ENCODE peak calls at places on chromosome 18, in five cellular contexts. K is AG20443; J is AG08395; X is GM12865; R is activated T-helper 1 cell treated with anti-CD3 and anti-CD28 coated beads, Interleukin-12 subunit alpha, Interleukin-12 subunit beta, Interleukin-2, Interleukin-4 antibody, amounts not matched to agents 30 ng/mL and 10 ng/mL and 1 ng/mL, durations not matched to agents 14 hours and 24 hours and 36 hours. A is an unnamed sample.
A peak's percentile ranks its signal among the peaks of the same experiment; 100 is the strongest.

GRCh38 chr18:32289480-32290075 is 99.7 kb downstream of the MEP1B start:
- DNase-seq in K (peak; percentile 66), J (peak; percentile 61), X (peak; percentile 58), R (no peak), A (peak; percentile 76)

GRCh38 chr18:55509631-55510372 is 78.2 kb downstream of the TCF4 start:
- DNase-seq in K (peak; percentile 22), J (peak; percentile 40), X (peak; percentile 83), R (no peak), A (no peak)

GRCh38 chr18:26227051-26227672 is 917 bp downstream of the TAF4B start:
- DNase-seq in K (no peak), J (no peak), X (no peak), R (no peak), A (no peak)

GRCh38 chr18:37253424-37254255 is 312.0 kb downstream of the CELF4 start:
- DNase-seq in K (peak; percentile 67), J (peak; percentile 30), X (peak; percentile 11), R (no peak), A (peak; percentile 84)

GRCh38 chr18:778194-779007 is 33.6 kb downstream of the YES1 start:
- DNase-seq in K (no peak), J (no peak), X (no peak), R (no peak), A (no peak)

GRCh38 chr18:25168011-25168410 is 184.0 kb downstream of the ZNF521 start:
- DNase-seq in K (no peak), J (no peak), X (no peak), R (no peak), A (no peak)

GRCh38 chr18:40851014-40851429 is 1104.0 kb upstream of the PIK3C3 start:
- DNase-seq in K (no peak), J (no peak), X (no peak), R (no peak), A (no peak)

GRCh38 chr18:60549338-60549960 is 176.9 kb upstream of the MC4R start:
- DNase-seq in K (peak; percentile 23), J (peak; percentile 45), X (peak; percentile 70), R (no peak), A (peak; percentile 69)

GRCh38 chr18:36905560-36905959 is 76.6 kb downstream of the KIAA1328 start:
- DNase-seq in K (no peak), J (no peak), X (no peak), R (no peak), A (no peak)

GRCh38 chr18:79982736-79983135 is 5.6 kb downstream of the TXNL4A start:
- DNase-seq in K (no peak), J (peak; percentile 20), X (peak; percentile 22), R (no peak), A (no peak)

GRCh38 chr18:34976534-34976898 is 64.7 kb upstream of the MAPRE2 start:
- DNase-seq in K (no peak), J (no peak), X (no peak), R (no peak), A (no peak)

GRCh38 chr18:62037989-62038778 is 145.4 kb upstream of the RNF152 start:
- DNase-seq in K (peak; percentile 29), J (peak; percentile 22), X (no peak), R (no peak), A (no peak)

GRCh38 chr18:61975526-61976326 is 82.9 kb upstream of the RNF152 start:
- DNase-seq in K (no peak), J (no peak), X (peak; percentile 45), R (peak; percentile 55), A (no peak)

GRCh38 chr18:69943021-69943420 is 4.7 kb downstream of the CD226 start:
- DNase-seq in K (no peak), J (no peak), X (peak; percentile 35), R (no peak), A (no peak)

GRCh38 chr18:7617738-7618422 is 50.8 kb downstream of the PTPRM start:
- DNase-seq in K (peak; percentile 63), J (peak; percentile 75), X (no peak), R (no peak), A (no peak)

GRCh38 chr18:63137999-63138448 is 181.5 kb downstream of the BCL2 start:
- DNase-seq in K (no peak), J (peak; percentile 14), X (peak; percentile 81), R (peak; percentile 43), A (no peak)

GRCh38 chr18:8997634-8998033 is 104.9 kb upstream of the NDUFV2 start:
- DNase-seq in K (no peak), J (no peak), X (no peak), R (no peak), A (no peak)

A was measured in NCI-H510A.